ENCODE peak calls at places on chromosomes 7 and 10, in seven cellular contexts. Q is HCT116, A is cardiac muscle cell, T is neural progenitor cell, Y is mucosa of descending colon, X is gastrocnemius medialis, O is nephron progenitor cell. H is an unnamed sample.

GRCh38 chr10:44974628-44975431 is 3.8 kb downstream of the DEPP1 start:
- DNase-seq in Q (peak), A (peak), T (peak), Y (peak), X (peak), O (peak), H (peak)

GRCh38 chr7:33563010-33563409 is 342.3 kb upstream of the BMPER start:
- DNase-seq in Q (no peak), A (no peak), T (no peak), Y (no peak), X (no peak), O (no peak), H (no peak)

GRCh38 chr10:122476034-122476695 is 14.8 kb downstream of the HTRA1 start:
- DNase-seq in Q (no peak), A (no peak), T (no peak), Y (no peak), X (no peak), O (no peak), H (no peak)

GRCh38 chr10:105827133-105827532 is 1186.0 kb downstream of the SORCS3 start:
- DNase-seq in Q (no peak), A (no peak), T (no peak), Y (no peak), X (no peak), O (no peak), H (no peak)

GRCh38 chr7:20331231-20331880 is 656 bp downstream of the ITGB8 start:
- DNase-seq in Q (no peak), A (peak), T (peak), Y (no peak), X (no peak), O (peak), H (peak)

GRCh38 chr7:50552921-50553320 is 12.3 kb downstream of the DDC start:
- DNase-seq in Q (no peak), A (peak), T (peak), Y (no peak), X (no peak), O (peak), H (no peak)

GRCh38 chr10:91996266-91996665 is 72.7 kb downstream of the BTAF1 start:
- DNase-seq in Q (no peak), A (no peak), T (no peak), Y (no peak), X (no peak), O (no peak), H (no peak)

GRCh38 chr7:135862586-135863361 is 114.2 kb upstream of the FAM180A start:
- DNase-seq in Q (no peak), A (no peak), T (peak), Y (no peak), X (no peak), O (no peak), H (no peak)

GRCh38 chr10:113073549-113074189 is 123.6 kb downstream of the TCF7L2 start:
- DNase-seq in Q (peak), A (peak), T (peak), Y (peak), X (peak), O (no peak), H (no peak)

GRCh38 chr10:67603701-67604100 is 92.3 kb downstream of the CTNNA3 start:
- DNase-seq in Q (no peak), A (no peak), T (no peak), Y (no peak), X (no peak), O (no peak), H (no peak)

GRCh38 chr7:2735744-2736143 is 47.7 kb downstream of the AMZ1 start:
- DNase-seq in Q (no peak), A (no peak), T (no peak), Y (peak), X (no peak), O (no peak), H (no peak)

GRCh38 chr10:88230251-88230650 is 352.9 kb downstream of the RNLS start:
- DNase-seq in Q (no peak), A (no peak), T (no peak), Y (no peak), X (no peak), O (no peak), H (no peak)

GRCh38 chr10:27745380-27745718 is 270 bp downstream of the MKX start:
- DNase-seq in Q (no peak), A (no peak), T (no peak), Y (no peak), X (no peak), O (no peak), H (no peak)

GRCh38 chr7:490461-491291 is 29.0 kb downstream of the PDGFA start:
- DNase-seq in Q (no peak), A (no peak), T (no peak), Y (peak), X (no peak), O (no peak), H (peak)

GRCh38 chr10:132496360-132497082 is 41.1 kb upstream of the INPP5A start:
- DNase-seq in Q (no peak), A (no peak), T (no peak), Y (no peak), X (peak), O (no peak), H (no peak)

GRCh38 chr10:124998624-124999291 is 56.8 kb downstream of the ZRANB1 start:
- DNase-seq in Q (no peak), A (no peak), T (no peak), Y (peak), X (peak), O (no peak), H (no peak)

GRCh38 chr10:101222683-101223273 is 6.5 kb downstream of the LBX1 start:
- DNase-seq in Q (no peak), A (no peak), T (peak), Y (no peak), X (no peak), O (peak), H (peak)

GRCh38 chr10:69499726-69500689 is 48.7 kb downstream of the TSPAN15 start:
- DNase-seq in Q (no peak), A (no peak), T (no peak), Y (no peak), X (peak), O (no peak), H (no peak)

GRCh38 chr7:79612027-79612426 is 158.6 kb upstream of the MAGI2 start:
- DNase-seq in Q (no peak), A (no peak), T (no peak), Y (no peak), X (no peak), O (no peak), H (no peak)

GRCh38 chr7:20310963-20311742 is 19.5 kb upstream of the ITGB8 start:
- DNase-seq in Q (peak), A (peak), T (peak), Y (no peak), X (no peak), O (no peak), H (no peak)

GRCh38 chr7:106075937-106076336 is 36.2 kb downstream of the SYPL1 start:
- DNase-seq in Q (no peak), A (no peak), T (no peak), Y (no peak), X (no peak), O (no peak), H (no peak)

GRCh38 chr10:3825244-3825643 is 40.2 kb upstream of the KLF6 start:
- DNase-seq in Q (no peak), A (peak), T (peak), Y (peak), X (peak), O (no peak), H (no peak)

GRCh38 chr10:124649209-124649608 is 95.0 kb downstream of the FAM53B start:
- DNase-seq in Q (no peak), A (no peak), T (no peak), Y (peak), X (peak), O (no peak), H (no peak)

GRCh38 chr10:5159126-5159525 is 25.8 kb downstream of the AKR1C8 start:
- DNase-seq in Q (no peak), A (peak), T (no peak), Y (no peak), X (no peak), O (no peak), H (no peak)

GRCh38 chr10:17217661-17218306 is 10.3 kb upstream of the VIM start:
- DNase-seq in Q (no peak), A (no peak), T (no peak), Y (no peak), X (no peak), O (no peak), H (no peak)

GRCh38 chr7:149790146-149790548 is 16.8 kb upstream of the ZNF467 start:
- DNase-seq in Q (no peak), A (peak), T (peak), Y (no peak), X (no peak), O (peak), H (peak)

GRCh38 chr7:124747072-124747471 is 18.5 kb downstream of the GPR37 start:
- DNase-seq in Q (no peak), A (no peak), T (no peak), Y (no peak), X (no peak), O (no peak), H (no peak)

GRCh38 chr10:21675157-21675796 is 141.2 kb downstream of the MLLT10 start:
- DNase-seq in Q (peak), A (peak), T (peak), Y (no peak), X (no peak), O (peak), H (peak)

GRCh38 chr10:122363722-122364463 is 10.6 kb upstream of the PLEKHA1 start:
- DNase-seq in Q (no peak), A (no peak), T (no peak), Y (no peak), X (no peak), O (no peak), H (no peak)

GRCh38 chr10:62430881-62431280 is 56.7 kb downstream of the ZNF365 start:
- DNase-seq in Q (no peak), A (no peak), T (no peak), Y (no peak), X (no peak), O (no peak), H (no peak)

GRCh38 chr7:140876519-140877248 is 48.0 kb downstream of the BRAF start:
- DNase-seq in Q (no peak), A (peak), T (no peak), Y (no peak), X (no peak), O (no peak), H (no peak)

DNA sequence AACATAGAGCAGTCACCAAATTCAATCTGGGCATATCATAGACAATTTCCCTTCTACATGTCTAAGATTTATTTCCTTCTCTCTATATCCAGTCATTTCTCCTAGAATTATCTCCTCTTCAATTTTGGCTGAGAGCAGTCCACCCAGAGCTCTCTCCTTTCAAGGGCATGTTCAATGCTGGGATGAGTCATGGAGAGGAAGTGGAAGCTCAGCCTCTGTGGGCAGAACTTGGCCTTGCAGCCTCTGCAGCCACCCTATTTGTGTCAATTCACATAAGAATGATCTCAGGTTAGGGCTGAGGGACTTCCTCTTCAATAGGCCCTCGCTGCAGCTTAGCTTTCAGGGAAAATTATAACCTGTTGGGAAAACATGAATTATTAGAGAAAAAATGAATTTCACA is 560.8 kb downstream of the POM121L12 start:
- DNase-seq in Q (no peak), A (no peak), T (no peak), Y (no peak), X (no peak), O (no peak), H (no peak)
- TF ChIP-seq CTCF in Q (no peak), A (no peak), T (no peak), Y (no peak), X (no peak), O (no peak), H (no peak)

GRCh38 chr10:8811201-8811600 is 756.7 kb downstream of the GATA3 start:
- DNase-seq in Q (no peak), A (no peak), T (no peak), Y (no peak), X (no peak), O (no peak), H (no peak)
- TF ChIP-seq CTCF in Q (no peak), A (no peak), T (no peak), Y (no peak), X (no peak), O (no peak), H (no peak)

GRCh38 chr7:97018126-97018601 is 6.5 kb downstream of the DLX5 start:
- DNase-seq in Q (no peak), A (no peak), T (peak), Y (no peak), X (no peak), O (peak), H (no peak)

GRCh38 chr7:97015279-97015678 is 9.4 kb downstream of the DLX5 start:
- DNase-seq in Q (no peak), A (no peak), T (no peak), Y (no peak), X (no peak), O (no peak), H (no peak)

GRCh38 chr7:97015787-97016391 is 8.7 kb downstream of the DLX5 start:
- DNase-seq in Q (no peak), A (no peak), T (no peak), Y (no peak), X (no peak), O (no peak), H (no peak)

GRCh38 chr7:97017197-97018125 is 7.2 kb downstream of the DLX5 start:
- DNase-seq in Q (no peak), A (no peak), T (peak), Y (no peak), X (no peak), O (no peak), H (no peak)

DNA sequence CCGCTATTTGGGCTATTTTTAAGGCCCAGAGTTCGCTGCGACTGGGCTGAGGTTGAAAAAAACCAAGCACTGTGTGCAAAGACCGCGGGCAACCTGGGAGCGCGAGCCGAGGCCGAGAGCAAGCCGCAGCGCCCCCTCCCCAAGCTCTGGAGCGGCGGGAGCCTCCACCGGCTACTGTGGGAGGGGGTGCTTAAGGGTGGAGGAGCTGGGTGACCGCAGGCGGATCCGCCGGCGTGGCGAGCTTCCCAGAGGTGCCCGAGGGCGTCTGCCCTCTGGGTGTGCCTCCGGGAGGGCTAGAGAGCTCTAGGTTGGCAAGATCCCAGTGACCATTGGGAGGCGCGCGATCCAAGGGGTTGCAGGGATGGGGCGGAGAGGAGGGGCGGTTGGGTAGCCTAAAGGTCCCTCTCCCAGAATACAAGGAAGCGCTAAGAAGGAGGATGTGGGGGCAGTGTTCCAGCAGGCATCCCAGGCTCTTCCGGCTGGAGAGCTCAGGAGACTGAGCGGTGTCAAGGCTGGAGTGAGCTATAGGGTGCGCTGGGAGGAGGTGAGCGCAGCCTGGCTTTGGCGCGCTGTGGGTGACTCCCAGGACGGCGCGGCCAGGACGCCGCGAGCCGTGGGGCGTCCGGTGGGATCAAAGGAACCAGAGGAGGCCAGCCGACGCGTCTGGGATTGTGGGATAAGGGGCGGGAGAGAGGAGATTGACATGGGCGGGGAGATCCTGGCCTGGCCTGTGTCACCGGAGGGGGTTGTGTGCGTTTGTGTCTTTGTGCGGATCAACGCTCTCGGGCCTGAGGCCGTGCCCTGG is 8.0 kb downstream of the DLX5 start:
- DNase-seq in Q (no peak), A (no peak), T (peak), Y (no peak), X (no peak), O (peak), H (peak)
- TF ChIP-seq CTCF in Q (no peak), A (no peak), T (peak), Y (no peak), X (no peak), O (no peak), H (no peak)

GRCh38 chr7:143395187-143396149 is 13.2 kb downstream of the EPHA1 start:
- DNase-seq in Q (no peak), A (peak), T (no peak), Y (no peak), X (no peak), O (no peak), H (no peak)
- TF ChIP-seq CTCF in Q (no peak), A (peak), T (no peak), Y (no peak), X (no peak), O (no peak), H (peak)

DNA sequence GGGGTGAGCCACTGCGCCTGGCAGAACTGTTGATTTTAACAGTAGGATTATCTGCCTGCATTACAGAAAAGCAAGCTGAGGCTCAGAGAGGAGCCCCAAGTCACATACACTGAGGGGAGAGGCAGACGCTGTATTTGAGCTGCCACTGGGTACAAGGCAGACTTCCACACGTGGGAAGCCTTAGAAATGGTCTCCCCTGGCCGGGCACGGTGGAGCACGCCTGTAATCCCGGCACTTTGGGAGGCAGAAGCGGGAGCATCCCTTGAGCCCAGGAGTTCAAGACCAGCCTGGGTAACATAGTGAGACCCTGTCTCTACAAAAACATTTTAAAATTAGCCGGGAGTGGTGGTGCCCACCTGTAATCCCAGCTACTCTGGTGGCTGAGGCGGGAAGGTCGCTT is 902 bp upstream of the FZD9 start:
- DNase-seq in Q (no peak), A (no peak), T (no peak), Y (peak), X (no peak), O (no peak), H (no peak)
- TF ChIP-seq CTCF in Q (no peak), A (no peak), T (no peak), Y (no peak), X (no peak), O (no peak), H (no peak)

DNA sequence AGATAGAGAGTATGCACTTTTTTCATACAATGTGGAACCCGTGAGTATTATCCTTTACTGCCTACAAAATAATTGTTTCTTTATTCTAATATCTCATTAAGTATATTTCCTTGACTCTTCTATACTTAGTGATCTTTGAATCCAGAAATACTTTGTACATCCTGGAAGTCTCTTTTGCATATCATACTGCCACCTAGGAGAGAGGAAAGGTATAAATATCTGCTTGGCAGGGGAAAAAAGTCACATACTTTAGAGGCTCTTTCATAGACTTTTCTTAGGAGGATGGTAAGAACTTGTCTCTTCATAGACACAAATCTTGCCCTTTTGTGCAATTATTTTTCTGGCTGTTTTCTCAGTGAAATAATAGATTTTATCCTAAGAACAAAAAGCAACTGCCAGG is 436.0 kb downstream of the PAXIP1 start:
- DNase-seq in Q (no peak), A (no peak), T (no peak), Y (no peak), X (no peak), O (no peak), H (no peak)
- TF ChIP-seq CTCF in Q (no peak), A (no peak), T (peak), Y (no peak), X (no peak), O (peak), H (no peak)

GRCh38 chr10:23078114-23078513 is 17.3 kb upstream of the MSRB2 start:
- DNase-seq in Q (no peak), A (no peak), T (no peak), Y (no peak), X (no peak), O (no peak), H (no peak)

GRCh38 chr10:23081156-23081833 is 14.1 kb upstream of the MSRB2 start:
- DNase-seq in Q (no peak), A (peak), T (no peak), Y (no peak), X (no peak), O (no peak), H (no peak)

GRCh38 chr10:23079700-23080099 is 15.7 kb upstream of the MSRB2 start:
- DNase-seq in Q (no peak), A (no peak), T (peak), Y (no peak), X (no peak), O (peak), H (peak)

GRCh38 chr10:23080211-23080724 is 15.1 kb upstream of the MSRB2 start:
- DNase-seq in Q (no peak), A (no peak), T (no peak), Y (no peak), X (no peak), O (no peak), H (no peak)

GRCh38 chr10:23081891-23082290 is 13.5 kb upstream of the MSRB2 start:
- DNase-seq in Q (peak), A (peak), T (no peak), Y (no peak), X (no peak), O (no peak), H (no peak)
- TF ChIP-seq CTCF in Q (peak), A (peak), T (peak), Y (no peak), X (peak), O (no peak), H (no peak)

DNA sequence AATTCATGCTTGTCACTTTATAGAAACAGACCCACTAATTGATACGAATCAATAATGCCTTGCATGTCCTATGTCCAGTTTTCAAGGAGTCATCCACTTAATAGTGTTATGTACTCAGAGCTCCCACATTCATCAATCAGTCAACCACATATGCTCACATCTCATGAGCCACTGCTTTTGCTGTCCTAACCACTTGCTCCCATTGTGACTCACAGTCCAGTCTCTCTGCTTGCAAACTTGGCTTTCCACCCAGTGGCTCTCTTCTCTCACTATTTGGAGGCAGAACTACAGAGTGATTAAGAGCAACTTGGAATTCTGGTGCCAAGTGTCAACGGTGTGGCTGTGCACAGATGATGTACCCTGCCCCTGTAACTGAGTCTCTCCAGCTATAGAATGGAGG is 166.0 kb downstream of the SNX13 start:
- DNase-seq in Q (no peak), A (peak), T (no peak), Y (no peak), X (no peak), O (no peak), H (no peak)
- TF ChIP-seq CTCF in Q (no peak), A (no peak), T (no peak), Y (no peak), X (no peak), O (no peak), H (no peak)

H was measured in glutamatergic neuron.